ENCODE peak calls at places on chromosome 9, in four cellular contexts. I is right lobe of liver, A is amniotic stem cell, O is body of pancreas. P is an unnamed sample.

GRCh38 chr9:34125681-34126206 is 754 bp downstream of the DCAF12 start:
- DNase-seq in A (no peak), I (no peak), O (peak; percentile 6), P (no peak)

GRCh38 chr9:130128251-130128650 is 44.0 kb upstream of the NCS1 start:
- DNase-seq in A (no peak), O (peak; percentile 34), I (no peak), P (no peak)

GRCh38 chr9:136002886-136003285 is 41.7 kb upstream of the UBAC1 start:
- DNase-seq in O (no peak), I (no peak), A (no peak), P (no peak)

GRCh38 chr9:21357479-21358290 is 7.0 kb upstream of the IFNA6 start:
- DNase-seq in O (no peak), A (no peak), I (no peak), P (no peak)

GRCh38 chr9:115210699-115211098 is 92.7 kb upstream of the TNC start:
- DNase-seq in O (no peak), I (no peak), A (no peak), P (no peak)

GRCh38 chr9:34988218-34989055 is 1.1 kb upstream of the DNAJB5 start:
- DNase-seq in O (no peak), I (peak; percentile 61), A (no peak), P (no peak)

GRCh38 chr9:130780865-130781504 is 54.1 kb upstream of the ABL1 start:
- DNase-seq in O (peak; percentile 54), I (no peak), A (peak; percentile 67), P (no peak)

GRCh38 chr9:134835987-134836386 is 44.6 kb upstream of the FCN2 start:
- DNase-seq in A (no peak), O (no peak), I (no peak), P (no peak)

GRCh38 chr9:131179561-131180219 is 54.3 kb downstream of the NUP214 start:
- DNase-seq in I (no peak), O (no peak), A (peak; percentile 38), P (no peak)

GRCh38 chr9:4741365-4742031 is 496 bp upstream of the AK3 start:
- DNase-seq in A (no peak), I (peak; percentile 58), O (peak; percentile 67), P (no peak)

GRCh38 chr9:7234144-7234543 is 476.4 kb downstream of the KDM4C start:
- DNase-seq in A (no peak), O (no peak), I (no peak), P (no peak)

GRCh38 chr9:88998911-88999310 is 7.6 kb downstream of the S1PR3 start:
- DNase-seq in O (peak; percentile 81), A (no peak), I (peak; percentile 47), P (peak; percentile 73)

GRCh38 chr9:121645853-121646807 is 5.3 kb upstream of the DAB2IP start:
- DNase-seq in O (no peak), I (peak; percentile 33), A (no peak), P (no peak)

GRCh38 chr9:71010258-71010657 is 111.2 kb downstream of the TRPM3 start:
- DNase-seq in A (no peak), O (no peak), I (no peak), P (no peak)

GRCh38 chr9:116471093-116471906 is 215.8 kb upstream of the TRIM32 start:
- DNase-seq in O (peak; percentile 43), A (no peak), I (no peak), P (no peak)

GRCh38 chr9:134700636-134701350 is 59.2 kb downstream of the COL5A1 start:
- DNase-seq in I (no peak), O (no peak), A (no peak), P (no peak)

GRCh38 chr9:93475856-93476255 is 22.5 kb upstream of the FAM120AOS start:
- DNase-seq in O (no peak), A (no peak), I (no peak), P (no peak)

GRCh38 chr9:119951591-119951990 is 582.4 kb upstream of the BRINP1 start:
- DNase-seq in A (no peak), O (no peak), I (no peak), P (peak; percentile 21)

GRCh38 chr9:101736723-101737122 is 1.7 kb downstream of the GRIN3A start:
- DNase-seq in A (no peak), I (no peak), O (no peak), P (no peak)

GRCh38 chr9:115522928-115523327 is 405.0 kb upstream of the TNC start:
- DNase-seq in I (no peak), A (no peak), O (no peak), P (no peak)

P was measured in NCI-H446.